ENCODE peak calls at places on chromosomes 7 and 10, in ten cellular contexts. V, F, X, J, W, Y, H, N, B and E are unnamed samples.

GRCh38 chr10:28281726-28282325 is 21.0 kb downstream of the MPP7 start:
- DNase-seq in V (no peak), F (no peak), X (no peak), J (no peak), W (no peak), Y (no peak), H (no peak), N (no peak), B (no peak), E (no peak)

GRCh38 chr10:24866615-24867583 is 85.5 kb downstream of the PRTFDC1 start:
- DNase-seq in V (no peak), F (no peak), X (peak; percentile 47), J (no peak), W (peak; percentile 37), Y (peak; percentile 53), H (no peak), N (no peak), B (peak; percentile 68), E (no peak)

GRCh38 chr10:1410469-1411395 is 326.6 kb downstream of the ADARB2 start:
- DNase-seq in V (no peak), F (no peak), X (no peak), J (no peak), W (no peak), Y (no peak), H (no peak), N (no peak), B (no peak), E (no peak)

GRCh38 chr10:92342801-92343200 is 51.8 kb downstream of the MARCHF5 start:
- DNase-seq in V (no peak), F (no peak), X (no peak), J (no peak), W (no peak), Y (peak; percentile 9), H (no peak), N (no peak), B (no peak), E (no peak)

GRCh38 chr10:75825656-75826055 is 394.2 kb downstream of the LRMDA start:
- DNase-seq in V (no peak), F (no peak), X (no peak), J (no peak), W (no peak), Y (no peak), H (no peak), N (no peak), B (no peak), E (no peak)

GRCh38 chr10:62005687-62006086 is 104.2 kb downstream of the ARID5B start:
- DNase-seq in V (no peak), F (no peak), X (no peak), J (no peak), W (no peak), Y (no peak), H (no peak), N (no peak), B (no peak), E (no peak)

GRCh38 chr7:128672927-128673517 is 930 bp downstream of the GARIN1A start:
- DNase-seq in V (no peak), F (peak; percentile 23), X (no peak), J (peak; percentile 38), W (no peak), Y (peak; percentile 21), H (peak; percentile 28), N (no peak), B (no peak), E (no peak)

GRCh38 chr7:37999673-38000072 is 79.2 kb downstream of the EPDR1 start:
- DNase-seq in V (no peak), F (no peak), X (no peak), J (no peak), W (no peak), Y (no peak), H (no peak), N (no peak), B (no peak), E (no peak)

GRCh38 chr7:114658188-114658587 is 243.6 kb downstream of the FOXP2 start:
- DNase-seq in V (no peak), F (no peak), X (no peak), J (no peak), W (no peak), Y (no peak), H (no peak), N (no peak), B (no peak), E (no peak)

GRCh38 chr7:155412416-155413253 is 45.3 kb upstream of the EN2 start:
- DNase-seq in V (peak; percentile 17), F (peak; percentile 69), X (no peak), J (peak; percentile 83), W (peak; percentile 78), Y (no peak), H (peak; percentile 76), N (no peak), B (peak; percentile 74), E (peak; percentile 70)

GRCh38 chr7:20194586-20194985 is 22.6 kb downstream of the MACC1 start:
- DNase-seq in V (no peak), F (no peak), X (no peak), J (no peak), W (no peak), Y (no peak), H (no peak), N (no peak), B (no peak), E (no peak)

GRCh38 chr7:23458044-23458443 is 12.2 kb downstream of the IGF2BP3 start:
- DNase-seq in V (no peak), F (no peak), X (no peak), J (no peak), W (no peak), Y (no peak), H (no peak), N (no peak), B (no peak), E (no peak)

GRCh38 chr7:130009848-130010688 is 41.1 kb downstream of the ZC3HC1 start:
- DNase-seq in V (peak; percentile 82), F (no peak), X (peak; percentile 56), J (no peak), W (peak; percentile 67), Y (peak; percentile 90), H (peak; percentile 21), N (no peak), B (no peak), E (no peak)

GRCh38 chr10:15705298-15705697 is 14.4 kb downstream of the ITGA8 start:
- DNase-seq in V (no peak), F (no peak), X (no peak), J (no peak), W (no peak), Y (no peak), H (no peak), N (no peak), B (no peak), E (no peak)

GRCh38 chr10:15120523-15120922 is 23.4 kb downstream of the RPP38 start:
- DNase-seq in V (peak; percentile 78), F (no peak), X (no peak), J (no peak), W (no peak), Y (peak; percentile 45), H (no peak), N (no peak), B (no peak), E (no peak)

GRCh38 chr10:119619215-119619614 is 22.5 kb upstream of the TIAL1 start:
- DNase-seq in V (no peak), F (no peak), X (no peak), J (no peak), W (no peak), Y (no peak), H (no peak), N (no peak), B (no peak), E (no peak)

GRCh38 chr10:35167342-35167741 is 40.7 kb downstream of the CREM start:
- DNase-seq in V (no peak), F (no peak), X (no peak), J (no peak), W (no peak), Y (no peak), H (no peak), N (no peak), B (no peak), E (no peak)

GRCh38 chr10:128843972-128844371 is 623.1 kb upstream of the MGMT start:
- DNase-seq in V (no peak), F (no peak), X (no peak), J (no peak), W (no peak), Y (no peak), H (peak; percentile 35), N (no peak), B (no peak), E (no peak)
- TF ChIP-seq CTCF in V (no peak), F (peak; percentile 44), X (no peak), J (peak; percentile 23), W (no peak), Y (no peak), H (no peak), N (no peak), B (no peak), E (no peak)

GRCh38 chr7:5822742-5823503 is 41.5 kb upstream of the RNF216 start:
- DNase-seq in V (peak; percentile 97), F (peak; percentile 89), X (peak; percentile 96), J (peak; percentile 87), W (peak; percentile 97), Y (peak; percentile 91), H (peak; percentile 98), N (peak; percentile 94), B (peak; percentile 97), E (peak; percentile 84)
- TF ChIP-seq CTCF in V (no peak), F (no peak), X (peak; percentile 10), J (no peak), W (no peak), Y (no peak), H (no peak), N (no peak), B (no peak), E (no peak)

DNA sequence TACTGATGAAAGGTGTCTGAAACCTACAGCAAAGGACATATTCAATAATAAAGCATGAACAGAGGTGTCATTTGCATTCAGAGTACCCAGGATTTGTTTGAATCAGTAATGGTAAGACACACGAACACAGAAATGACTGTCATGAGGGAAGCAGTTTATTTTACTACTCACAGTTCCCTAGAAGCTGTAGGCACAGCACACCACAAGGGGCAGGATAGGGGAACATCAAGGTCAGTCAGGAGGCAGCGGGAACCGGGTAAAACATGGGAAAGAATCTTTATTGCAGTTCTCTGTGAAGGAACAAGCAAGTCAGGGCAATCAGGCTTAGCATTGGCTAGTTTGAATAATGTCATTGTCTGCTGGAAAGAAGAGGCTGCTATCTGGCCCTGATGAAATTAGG is 70.2 kb upstream of the PDSS1 start:
- DNase-seq in V (no peak), F (no peak), X (no peak), J (no peak), W (peak; percentile 18), Y (no peak), H (no peak), N (no peak), B (no peak), E (no peak)
- TF ChIP-seq CTCF in V (no peak), F (peak; percentile 31), X (no peak), J (no peak), W (no peak), Y (no peak), H (no peak), N (no peak), B (no peak), E (no peak)

GRCh38 chr10:115093776-115094361 is 704 bp downstream of the ATRNL1 start:
- DNase-seq in V (no peak), F (peak; percentile 23), X (no peak), J (no peak), W (peak; percentile 33), Y (peak; percentile 9), H (no peak), N (no peak), B (peak; percentile 64), E (no peak)
- TF ChIP-seq CTCF in V (no peak), F (peak; percentile 60), X (no peak), J (no peak), W (peak; percentile 38), Y (no peak), H (no peak), N (no peak), B (peak; percentile 8), E (no peak)